ENCODE peak calls at places on chromosomes 16 and 17, in nine cellular contexts. R is upper lobe of right lung; J is lower lobe of right lung; X is adipocyte; O is thyroid gland; Q is suprapubic skin; A is CD4-positive, CD25-positive, alpha-beta regulatory T cell; C is heart right ventricle; F is CD8-positive, alpha-beta T cell. E is an unnamed sample. For H3K4me1 and H3K27me3, the result is how much of the 10 kb centered on the place peaks cover.

GRCh38 chr16:30903002-30903401 is 6.6 kb downstream of the CTF1 start:
- DNase-seq in R (no peak), J (no peak), X (no peak), O (no peak), Q (no peak), A (no peak), C (no peak), F (no peak), E (no peak)

GRCh38 chr17:46028374-46028773 is 29.3 kb downstream of the STH start:
- DNase-seq in R (no peak), J (no peak), X (no peak), O (no peak), Q (no peak), A (no peak), C (no peak), F (no peak), E (no peak)

GRCh38 chr17:15418781-15419180 is 48.6 kb downstream of the CDRT4 start:
- DNase-seq in R (no peak), J (no peak), X (no peak), O (no peak), Q (no peak), A (no peak), C (no peak), F (no peak), E (no peak)

GRCh38 chr17:36148559-36149295 is 27.7 kb downstream of the TBC1D3B start:
- DNase-seq in R (peak), J (peak), X (peak), O (peak), Q (peak), A (peak), C (peak), F (peak), E (peak)

GRCh38 chr17:74123350-74123749 is 80.1 kb upstream of the RPL38 start:
- DNase-seq in R (peak), J (no peak), X (no peak), O (no peak), Q (no peak), A (no peak), C (no peak), F (no peak), E (no peak)

GRCh38 chr17:65154770-65155589 is 17.8 kb downstream of the RGS9 start:
- DNase-seq in R (no peak), J (no peak), X (peak), O (no peak), Q (no peak), A (no peak), C (no peak), F (no peak), E (no peak)

GRCh38 chr16:77599793-77600415 is 122.4 kb upstream of the NUDT7 start:
- DNase-seq in R (no peak), J (no peak), X (peak), O (peak), Q (no peak), A (no peak), C (no peak), F (no peak), E (no peak)

GRCh38 chr16:10103096-10103495 is 79.1 kb downstream of the GRIN2A start:
- DNase-seq in R (no peak), J (no peak), X (peak), O (no peak), Q (no peak), A (no peak), C (no peak), F (no peak), E (no peak)

GRCh38 chr16:84223456-84223855 is 16.4 kb downstream of the KCNG4 start:
- DNase-seq in R (no peak), J (no peak), X (no peak), O (no peak), Q (no peak), A (no peak), C (no peak), F (no peak), E (no peak)

GRCh38 chr16:15765880-15766279 is 90.9 kb downstream of the MYH11 start:
- DNase-seq in R (no peak), J (no peak), X (peak), O (peak), Q (no peak), A (peak), C (no peak), F (peak), E (no peak)

GRCh38 chr16:57694556-57695377 is at the start of gene DRC7:
- DNase-seq in R (no peak), J (no peak), X (peak), O (peak), Q (peak), A (no peak), C (no peak), F (no peak), E (no peak)

GRCh38 chr17:38724337-38724988 is 5.7 kb upstream of the CISD3 start:
- DNase-seq in R (no peak), J (no peak), X (no peak), O (no peak), Q (no peak), A (no peak), C (peak), F (no peak), E (peak)

GRCh38 chr16:62963846-62964245 is 927.6 kb upstream of the CDH8 start:
- DNase-seq in R (no peak), J (no peak), X (no peak), O (no peak), Q (no peak), A (no peak), C (no peak), F (no peak), E (no peak)

GRCh38 chr17:34582185-34582900 is 3.0 kb downstream of the TMEM132E start:
- DNase-seq in R (peak), J (no peak), X (no peak), O (no peak), Q (no peak), A (no peak), C (no peak), F (no peak), E (no peak)

GRCh38 chr17:42937712-42938596 is 26.3 kb downstream of the AARSD1 start:
- DNase-seq in R (no peak), J (no peak), X (peak), O (peak), Q (no peak), A (peak), C (no peak), F (peak), E (no peak)

GRCh38 chr17:44807817-44808155 is 22.3 kb downstream of the GJC1 start:
- DNase-seq in R (no peak), J (no peak), X (no peak), O (no peak), Q (no peak), A (no peak), C (no peak), F (no peak), E (no peak)

GRCh38 chr17:32283745-32284207 is 18.1 kb downstream of the RHBDL3 start:
- DNase-seq in R (no peak), J (no peak), X (no peak), O (no peak), Q (no peak), A (no peak), C (no peak), F (no peak), E (no peak)

GRCh38 chr17:43438626-43439529 is 40.1 kb downstream of the ARL4D start:
- DNase-seq in R (no peak), J (no peak), X (no peak), O (peak), Q (no peak), A (no peak), C (no peak), F (no peak), E (no peak)

GRCh38 chr16:12341966-12342365 is 365.4 kb downstream of the SNX29 start:
- DNase-seq in R (no peak), J (no peak), X (no peak), O (no peak), Q (no peak), A (no peak), C (no peak), F (no peak), E (no peak)

GRCh38 chr16:19210175-19210924 is 42.3 kb downstream of the SYT17 start:
- DNase-seq in R (no peak), J (no peak), X (no peak), O (no peak), Q (no peak), A (no peak), C (no peak), F (no peak), E (no peak)

GRCh38 chr16:10941127-10941933 is 938 bp downstream of the DEXI start:
- DNase-seq in R (peak), J (no peak), X (peak), O (no peak), Q (no peak), A (no peak), C (no peak), F (no peak), E (no peak)

GRCh38 chr16:59214455-59214854 is 480.3 kb upstream of the GOT2 start:
- DNase-seq in R (no peak), J (no peak), X (no peak), O (no peak), Q (no peak), A (no peak), C (no peak), F (no peak), E (no peak)

GRCh38 chr16:59205403-59205802 is 471.3 kb upstream of the GOT2 start:
- DNase-seq in R (no peak), J (no peak), X (no peak), O (no peak), Q (no peak), A (no peak), C (no peak), F (no peak), E (no peak)

GRCh38 chr16:59212492-59213024 is 478.4 kb upstream of the GOT2 start:
- DNase-seq in R (no peak), J (no peak), X (no peak), O (no peak), Q (no peak), A (no peak), C (no peak), F (no peak), E (no peak)

GRCh38 chr16:59213952-59214351 is 479.8 kb upstream of the GOT2 start:
- DNase-seq in R (no peak), J (no peak), X (no peak), O (no peak), Q (no peak), A (no peak), C (no peak), F (no peak), E (no peak)

GRCh38 chr16:59210955-59211541 is 476.9 kb upstream of the GOT2 start:
- DNase-seq in R (no peak), J (no peak), X (peak), O (peak), Q (no peak), A (no peak), C (no peak), F (no peak), E (peak)
- H3K4me3 ChIP-seq in R (no peak), J (no peak), X (no peak), O (no peak), Q (no peak), A (no peak), C (no peak), F (no peak), E (no peak)

DNA sequence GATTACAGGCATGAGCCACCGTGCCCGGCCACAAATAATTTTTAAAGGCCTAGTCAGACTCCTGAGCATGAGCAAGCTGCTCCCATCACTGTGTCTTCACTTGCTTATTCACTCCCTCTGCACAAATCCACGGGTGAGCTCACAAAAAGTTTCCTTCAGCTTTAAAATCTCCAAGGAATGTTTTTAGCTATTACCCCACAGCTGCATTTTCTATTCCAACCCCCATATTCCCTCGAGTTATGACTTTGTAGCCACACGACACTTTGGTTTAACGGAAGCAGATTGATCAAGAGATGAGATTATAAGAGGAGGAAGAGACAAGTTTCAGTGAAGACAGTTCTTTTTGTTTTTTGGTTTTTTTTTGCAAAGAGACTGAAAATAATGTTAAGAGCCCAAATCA is 49.1 kb upstream of the SLC25A19 start:
- DNase-seq in R (no peak), J (no peak), X (peak), O (no peak), Q (no peak), A (peak), C (no peak), F (no peak), E (no peak)
- H3K4me1 ChIP-seq in R (under half), J (under half), X (under half), O (under half), Q (under half), A (half or more), C (under half), F (half or more), E (under half)

GRCh38 chr17:6346387-6346786 is 88.5 kb downstream of the AIPL1 start:
- DNase-seq in R (no peak), J (no peak), X (no peak), O (no peak), Q (no peak), A (no peak), C (no peak), F (no peak), E (no peak)

GRCh38 chr17:6346986-6347385 is 87.9 kb downstream of the AIPL1 start:
- DNase-seq in R (no peak), J (no peak), X (no peak), O (no peak), Q (no peak), A (no peak), C (no peak), F (no peak), E (no peak)

GRCh38 chr17:6347776-6348175 is 87.1 kb downstream of the AIPL1 start:
- DNase-seq in R (no peak), J (no peak), X (no peak), O (no peak), Q (no peak), A (no peak), C (no peak), F (no peak), E (no peak)

GRCh38 chr17:6343736-6344135 is 91.2 kb downstream of the AIPL1 start:
- DNase-seq in R (no peak), J (no peak), X (no peak), O (no peak), Q (no peak), A (no peak), C (no peak), F (no peak), E (no peak)

GRCh38 chr17:6343191-6343590 is 91.7 kb downstream of the AIPL1 start:
- DNase-seq in R (no peak), J (no peak), X (no peak), O (no peak), Q (no peak), A (no peak), C (no peak), F (no peak), E (no peak)
- H3K27me3 ChIP-seq in R (under half), J (under half), X (under half), O (under half), Q (under half), A (under half), C (under half), F (under half), E (under half)

GRCh38 chr17:10286324-10286723 is 86.5 kb downstream of the MYH13 start:
- DNase-seq in R (no peak), J (no peak), X (no peak), O (no peak), Q (no peak), A (no peak), C (no peak), F (no peak), E (no peak)
- H3K4me3 ChIP-seq in R (no peak), J (no peak), X (no peak), O (no peak), Q (no peak), A (no peak), C (no peak), F (no peak), E (no peak)

E was measured in right cardiac atrium.